ENCODE peak calls at places on chromosomes 4 and X, in ten cellular contexts. K is uterus, E is ovary, P is GM23338, U is tibial nerve, I is right atrium auricular region, F is astrocyte, B is heart left ventricle, S is small intestine, J is DND-41. W is an unnamed sample. For H3K4me1 and H3K36me3, the result is how much of the 10 kb centered on the place peaks cover.

GRCh38 chrX:10158279-10158939 is 1.6 kb downstream of the CLCN4 start:
- DNase-seq in E (peak), P (peak), U (no peak), F (no peak), B (no peak), J (no peak), K (peak), I (no peak), S (no peak), W (no peak)

GRCh38 chrX:107736781-107737531 is 38.6 kb downstream of the TSC22D3 start:
- DNase-seq in E (no peak), U (no peak), B (no peak), I (no peak), F (no peak), S (no peak), K (no peak), J (no peak), P (peak), W (no peak)

GRCh38 chrX:118437283-118437682 is 58.3 kb upstream of the DOCK11 start:
- DNase-seq in E (no peak), F (no peak), I (no peak), P (no peak), J (no peak), K (no peak), S (no peak), B (no peak), U (no peak), W (no peak)

GRCh38 chr4:137125011-137125410 is 407.3 kb downstream of the PCDH18 start:
- DNase-seq in E (no peak), I (no peak), P (no peak), J (no peak), K (no peak), S (no peak), B (no peak), U (no peak), F (peak), W (no peak)

GRCh38 chr4:43330288-43330687 is 437.8 kb downstream of the GRXCR1 start:
- DNase-seq in K (no peak), B (no peak), S (no peak), J (no peak), I (no peak), F (peak), U (no peak), P (no peak), E (no peak), W (no peak)

GRCh38 chr4:2462218-2462991 is 6.5 kb upstream of the RNF4 start:
- DNase-seq in F (peak), B (peak), I (no peak), J (peak), K (peak), P (peak), S (peak), E (peak), U (peak), W (peak)

GRCh38 chr4:118964891-118965411 is 76.3 kb downstream of the SYNPO2 start:
- DNase-seq in S (no peak), F (peak), K (peak), I (no peak), E (peak), P (no peak), U (no peak), J (no peak), B (no peak), W (no peak)

GRCh38 chrX:123481908-123482873 is 250.7 kb downstream of the THOC2 start:
- DNase-seq in F (peak), S (no peak), U (no peak), B (no peak), K (no peak), I (no peak), J (no peak), E (no peak), P (peak), W (no peak)

GRCh38 chr4:187167126-187167525 is 443.5 kb upstream of the FAT1 start:
- DNase-seq in F (no peak), K (no peak), S (peak), B (no peak), E (no peak), I (no peak), P (no peak), J (no peak), U (no peak), W (no peak)

GRCh38 chr4:7653510-7654414 is 219.0 kb upstream of the PSAPL1 start:
- DNase-seq in B (no peak), F (no peak), U (no peak), K (no peak), E (peak), J (no peak), I (no peak), P (no peak), S (no peak), W (no peak)

GRCh38 chr4:94356444-94356843 is 13.8 kb upstream of the HPGDS start:
- DNase-seq in S (no peak), J (no peak), K (no peak), E (no peak), B (no peak), U (no peak), I (no peak), P (peak), F (no peak), W (no peak)

GRCh38 chr4:78671812-78672440 is 104.2 kb upstream of the BMP2K start:
- DNase-seq in F (no peak), P (no peak), B (no peak), U (no peak), S (no peak), J (no peak), I (no peak), K (no peak), E (no peak), W (no peak)

GRCh38 chr4:5730993-5731975 is 20.3 kb downstream of the EVC start:
- DNase-seq in P (no peak), E (no peak), K (no peak), F (no peak), I (no peak), J (no peak), U (no peak), S (no peak), B (no peak), W (no peak)

GRCh38 chrX:105038672-105039328 is 181.7 kb downstream of the TEX13A start:
- DNase-seq in I (no peak), S (no peak), P (no peak), J (no peak), B (no peak), U (no peak), F (no peak), E (no peak), K (no peak), W (no peak)

GRCh38 chrX:17697191-17697590 is 40.1 kb upstream of the SCML1 start:
- DNase-seq in S (peak), K (no peak), I (no peak), E (no peak), J (no peak), P (no peak), U (no peak), B (no peak), F (peak), W (no peak)

GRCh38 chr4:81220269-81220668 is 5.2 kb upstream of the PRKG2 start:
- DNase-seq in B (no peak), P (no peak), F (no peak), J (no peak), U (no peak), K (no peak), E (no peak), I (no peak), S (peak), W (no peak)

GRCh38 chr4:132572210-132572609 is 576.9 kb upstream of the PCDH10 start:
- DNase-seq in U (no peak), S (no peak), F (peak), B (no peak), K (no peak), P (peak), E (no peak), J (no peak), I (no peak), W (no peak)

GRCh38 chr4:2848449-2848848 is 4.8 kb downstream of the ADD1 start:
- DNase-seq in J (no peak), U (no peak), K (no peak), B (no peak), S (peak), E (no peak), F (peak), P (no peak), I (no peak), W (no peak)

GRCh38 chr4:94648699-94649098 is 109.1 kb upstream of the BMPR1B start:
- DNase-seq in S (no peak), E (no peak), F (no peak), J (no peak), P (no peak), B (no peak), U (no peak), I (no peak), K (no peak), W (no peak)

GRCh38 chr4:169439244-169439643 is 168.5 kb upstream of the SH3RF1 start:
- DNase-seq in I (no peak), P (no peak), B (no peak), F (peak), S (peak), K (no peak), U (no peak), E (no peak), J (no peak), W (no peak)

GRCh38 chr4:1321946-1322650 is 24.9 kb upstream of the UVSSA start:
- DNase-seq in K (no peak), F (no peak), P (no peak), B (no peak), S (no peak), U (no peak), I (no peak), E (no peak), J (no peak), W (no peak)

GRCh38 chr4:665751-666435 is 8.2 kb downstream of the ATP5ME start:
- DNase-seq in E (peak), J (no peak), S (no peak), B (peak), U (no peak), P (no peak), K (no peak), F (no peak), I (no peak), W (no peak)

GRCh38 chrX:2703991-2704369 is 12.9 kb downstream of the CD99 start:
- DNase-seq in U (no peak), B (peak), I (no peak), S (peak), J (peak), F (peak), K (peak), P (peak), E (no peak), W (no peak)

GRCh38 chrX:2705036-2705435 is 13.9 kb downstream of the CD99 start:
- DNase-seq in I (no peak), P (no peak), U (no peak), F (peak), J (peak), S (no peak), E (no peak), K (no peak), B (peak), W (no peak)

GRCh38 chrX:2708016-2708415 is 16.9 kb downstream of the CD99 start:
- DNase-seq in U (no peak), S (no peak), J (peak), E (no peak), I (no peak), K (no peak), F (no peak), B (no peak), P (no peak), W (no peak)

GRCh38 chrX:2707334-2707760 is 16.3 kb downstream of the CD99 start:
- DNase-seq in K (no peak), S (peak), U (peak), B (peak), E (no peak), I (peak), J (peak), F (peak), P (peak), W (peak)

GRCh38 chrX:2705461-2705860 is 14.4 kb downstream of the CD99 start:
- DNase-seq in E (no peak), F (no peak), P (no peak), I (no peak), K (no peak), J (no peak), S (no peak), U (no peak), B (no peak), W (no peak)
- H3K4me1 ChIP-seq in E (under half), F (half or more), P (under half), I (half or more), K (under half), J (half or more), S (under half), U (half or more), B (half or more), W (under half)

DNA sequence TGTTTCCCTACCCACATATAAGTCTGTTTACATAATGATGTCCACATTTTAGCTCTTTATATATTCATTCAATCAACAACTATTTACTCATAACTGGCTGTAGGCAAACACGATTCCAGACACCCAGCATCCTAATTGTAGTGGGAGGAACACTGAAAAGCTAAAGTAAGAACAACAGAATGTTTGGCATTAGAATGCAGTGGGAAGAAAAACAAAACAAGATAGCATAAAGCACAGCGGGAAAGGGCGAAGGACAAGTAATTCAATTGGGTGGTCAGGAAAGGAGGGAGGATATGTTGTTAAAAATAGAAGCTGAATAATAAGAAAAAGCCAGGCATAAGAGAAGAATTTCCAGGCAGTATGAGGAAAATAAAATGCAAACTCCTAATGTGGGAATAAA is 189.5 kb upstream of the FAT4 start:
- DNase-seq in K (no peak), P (peak), F (no peak), S (no peak), U (no peak), J (no peak), E (no peak), I (no peak), B (no peak), W (no peak)
- H3K4me3 ChIP-seq in K (no peak), P (no peak), F (peak), S (no peak), U (no peak), J (no peak), E (no peak), I (no peak), B (no peak), W (no peak)

GRCh38 chr4:76995776-76996175 is 46.2 kb downstream of the SEPTIN11 start:
- DNase-seq in S (no peak), B (no peak), I (no peak), U (no peak), F (no peak), P (no peak), K (no peak), J (no peak), E (no peak), W (no peak)
- H3K36me3 ChIP-seq in S (under half), B (under half), I (under half), U (under half), F (under half), P (under half), K (under half), J (under half), E (under half), W (under half)

GRCh38 chr4:184807261-184807660 is 18.5 kb downstream of the ACSL1 start:
- DNase-seq in E (no peak), P (no peak), U (no peak), K (no peak), F (no peak), B (no peak), J (no peak), S (no peak), I (no peak), W (no peak)

GRCh38 chr4:184805462-184806245 is 20.1 kb downstream of the ACSL1 start:
- DNase-seq in U (peak), I (peak), B (peak), S (peak), J (no peak), K (no peak), E (no peak), P (no peak), F (no peak), W (peak)

GRCh38 chr4:184806711-184807110 is 19.1 kb downstream of the ACSL1 start:
- DNase-seq in P (no peak), I (no peak), B (no peak), U (no peak), F (no peak), K (no peak), E (no peak), S (no peak), J (no peak), W (no peak)

GRCh38 chr4:184804621-184805020 is 21.1 kb downstream of the ACSL1 start:
- DNase-seq in E (no peak), I (peak), F (no peak), K (no peak), S (no peak), B (no peak), P (no peak), J (no peak), U (no peak), W (no peak)

GRCh38 chr4:184806246-184806550 is 19.6 kb downstream of the ACSL1 start:
- DNase-seq in J (no peak), U (no peak), S (no peak), F (no peak), E (no peak), B (no peak), P (no peak), K (no peak), I (no peak), W (no peak)
- H3K4me1 ChIP-seq in J (under half), U (half or more), S (under half), F (under half), E (under half), B (under half), P (under half), K (under half), I (half or more), W (under half)

GRCh38 chrX:25021132-25021498 is 5.3 kb upstream of the ARX start:
- DNase-seq in S (no peak), P (no peak), U (no peak), E (no peak), B (no peak), I (no peak), F (no peak), J (no peak), K (no peak), W (no peak)

GRCh38 chrX:25018682-25019081 is 2.9 kb upstream of the ARX start:
- DNase-seq in B (no peak), E (no peak), P (no peak), U (no peak), S (no peak), J (no peak), F (no peak), K (no peak), I (no peak), W (no peak)

GRCh38 chrX:25017667-25018247 is 2.0 kb upstream of the ARX start:
- DNase-seq in K (no peak), E (peak), J (peak), P (no peak), U (no peak), F (no peak), B (no peak), I (no peak), S (no peak), W (no peak)

GRCh38 chrX:25020391-25021131 is 4.8 kb upstream of the ARX start:
- DNase-seq in U (no peak), B (no peak), E (peak), J (no peak), I (no peak), F (no peak), K (no peak), S (no peak), P (peak), W (no peak)

GRCh38 chrX:25019707-25020390 is 4.1 kb upstream of the ARX start:
- DNase-seq in U (no peak), P (no peak), E (no peak), F (no peak), I (no peak), S (no peak), K (no peak), J (no peak), B (no peak), W (no peak)
- H3K4me3 ChIP-seq in U (no peak), P (peak), E (peak), F (no peak), I (no peak), S (no peak), K (no peak), J (no peak), B (no peak), W (no peak)

DNA sequence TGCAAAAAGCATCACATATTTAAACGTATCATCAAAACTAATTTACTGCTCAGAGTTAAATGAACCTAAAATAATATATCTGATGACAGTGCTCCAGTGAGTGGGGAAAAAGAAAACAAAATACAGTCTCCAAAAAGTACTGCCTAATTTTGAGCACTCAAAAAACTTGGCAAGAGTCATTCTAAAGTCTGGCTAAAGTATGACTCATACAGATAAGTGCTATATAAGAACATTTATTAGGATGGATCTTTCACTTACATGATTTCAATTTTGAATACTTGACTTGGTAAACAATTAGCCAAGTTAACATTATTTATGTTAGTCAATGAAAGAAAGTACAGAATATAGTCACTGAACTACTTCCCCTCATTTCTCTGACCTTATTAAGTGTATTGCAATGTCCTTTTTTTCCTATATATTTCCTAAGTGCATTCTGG is 27.2 kb downstream of the FBXO8 start:
- DNase-seq in E (no peak), J (no peak), U (no peak), B (no peak), P (no peak), K (no peak), S (no peak), F (peak), I (no peak), W (no peak)
- H3K36me3 ChIP-seq in E (under half), J (under half), U (under half), B (under half), P (under half), K (under half), S (under half), F (under half), I (under half), W (under half)

GRCh38 chr4:16450031-16450430 is 223.8 kb upstream of the TAPT1 start:
- DNase-seq in F (no peak), K (no peak), P (peak), E (no peak), S (no peak), B (no peak), I (no peak), J (no peak), U (no peak), W (no peak)
- H3K4me1 ChIP-seq in F (under half), K (under half), P (under half), E (under half), S (under half), B (under half), I (under half), J (under half), U (under half), W (under half)

DNA sequence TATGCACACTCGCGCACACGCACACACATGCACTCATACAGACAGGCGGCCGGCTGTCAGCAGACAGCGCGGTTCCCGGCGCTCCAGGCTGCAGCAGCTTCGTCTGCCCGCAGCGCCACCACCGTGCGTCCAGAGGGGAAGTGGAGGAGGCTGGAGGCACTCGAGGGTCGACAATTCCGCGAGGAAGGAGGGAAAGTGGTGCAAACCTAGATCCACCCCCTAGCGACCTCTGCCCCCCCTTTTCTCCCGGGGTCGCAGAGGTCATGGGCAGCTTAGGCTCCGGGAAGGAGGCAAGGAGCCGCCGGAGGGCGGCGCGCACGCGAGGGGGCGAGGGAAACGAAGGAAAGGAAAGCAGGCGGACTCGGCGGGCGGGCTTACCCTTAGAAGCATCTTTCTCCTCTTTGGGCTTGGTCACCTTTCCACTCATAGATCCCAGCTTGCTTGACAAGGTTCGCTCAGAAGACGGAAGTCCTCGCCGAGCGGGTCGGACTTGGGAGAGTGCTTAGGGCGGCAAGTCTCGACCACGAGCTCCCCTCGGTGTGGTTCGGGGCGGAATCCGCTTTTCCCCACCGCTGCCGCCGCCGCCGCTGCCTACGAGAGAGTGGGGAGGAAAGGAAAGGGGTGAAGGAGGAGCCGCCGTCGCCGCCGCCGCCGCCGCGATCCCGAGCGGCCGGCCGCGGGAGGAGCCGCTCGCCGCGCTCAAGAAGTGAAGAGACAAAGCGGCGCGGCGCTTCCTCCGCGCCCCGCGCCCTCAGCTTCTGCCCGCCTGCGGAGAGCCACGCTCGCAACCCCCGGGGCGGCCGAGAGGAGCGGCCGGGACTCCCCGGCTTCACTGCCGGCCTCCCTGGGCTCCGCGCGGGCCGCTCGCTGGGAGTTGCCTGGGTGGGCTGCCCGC is 326.6 kb upstream of the F9 start:
- DNase-seq in S (no peak), E (no peak), P (peak), I (no peak), J (no peak), K (no peak), F (no peak), U (no peak), B (no peak), W (no peak)
- H3K4me3 ChIP-seq in S (peak), E (peak), P (peak), I (peak), J (no peak), K (peak), F (peak), U (peak), B (peak), W (peak)